ENCODE peak calls at places on chromosomes 4 and X, in ten cellular contexts. One of them, this sample, is unnamed.

GRCh38 chr4:129092636-129093172 is 635 bp downstream of the SCLT1 start:
- DNase-seq in tibial artery: no peak
- DNase-seq in vagina: no peak
- DNase-seq in heart right ventricle: no peak
- DNase-seq in Peyer's patch: no peak
- DNase-seq in epithelial cell of esophagus: peak
- DNase-seq in hepatocyte: peak
- DNase-seq in AG04449: no peak
- DNase-seq in cardiac muscle cell: peak
- DNase-seq in left ventricle myocardium inferior: no peak
- DNase-seq in this sample: no peak

GRCh38 chr4:15366660-15367059 is 61.2 kb upstream of the C1QTNF7 start:
- DNase-seq in hepatocyte: no peak
- DNase-seq in left ventricle myocardium inferior: no peak
- DNase-seq in cardiac muscle cell: no peak
- DNase-seq in epithelial cell of esophagus: no peak
- DNase-seq in Peyer's patch: no peak
- DNase-seq in tibial artery: peak
- DNase-seq in vagina: no peak
- DNase-seq in heart right ventricle: no peak
- DNase-seq in AG04449: no peak
- DNase-seq in this sample: no peak

GRCh38 chrX:16162391-16162790 is 4.9 kb upstream of the MAGEB17 start:
- DNase-seq in Peyer's patch: no peak
- DNase-seq in AG04449: no peak
- DNase-seq in hepatocyte: no peak
- DNase-seq in tibial artery: no peak
- DNase-seq in vagina: no peak
- DNase-seq in epithelial cell of esophagus: no peak
- DNase-seq in left ventricle myocardium inferior: no peak
- DNase-seq in heart right ventricle: no peak
- DNase-seq in cardiac muscle cell: no peak
- DNase-seq in this sample: no peak

GRCh38 chrX:29299689-29300088 is 712.4 kb downstream of the IL1RAPL1 start:
- DNase-seq in tibial artery: no peak
- DNase-seq in left ventricle myocardium inferior: no peak
- DNase-seq in cardiac muscle cell: no peak
- DNase-seq in vagina: no peak
- DNase-seq in epithelial cell of esophagus: peak
- DNase-seq in heart right ventricle: no peak
- DNase-seq in AG04449: no peak
- DNase-seq in hepatocyte: no peak
- DNase-seq in Peyer's patch: no peak
- DNase-seq in this sample: no peak

GRCh38 chr4:66275381-66276060 is 605.2 kb upstream of the EPHA5 start:
- DNase-seq in vagina: no peak
- DNase-seq in cardiac muscle cell: no peak
- DNase-seq in hepatocyte: peak
- DNase-seq in epithelial cell of esophagus: no peak
- DNase-seq in Peyer's patch: no peak
- DNase-seq in left ventricle myocardium inferior: no peak
- DNase-seq in heart right ventricle: no peak
- DNase-seq in AG04449: no peak
- DNase-seq in tibial artery: no peak
- DNase-seq in this sample: no peak

GRCh38 chr4:76197971-76198410 is 15.6 kb downstream of the SCARB2 start:
- DNase-seq in vagina: no peak
- DNase-seq in AG04449: no peak
- DNase-seq in cardiac muscle cell: no peak
- DNase-seq in tibial artery: peak
- DNase-seq in hepatocyte: peak
- DNase-seq in epithelial cell of esophagus: peak
- DNase-seq in left ventricle myocardium inferior: peak
- DNase-seq in heart right ventricle: peak
- DNase-seq in Peyer's patch: peak
- DNase-seq in this sample: peak

GRCh38 chrX:137891431-137891830 is 325.5 kb downstream of the ZIC3 start:
- DNase-seq in vagina: no peak
- DNase-seq in hepatocyte: no peak
- DNase-seq in tibial artery: no peak
- DNase-seq in heart right ventricle: no peak
- DNase-seq in epithelial cell of esophagus: no peak
- DNase-seq in AG04449: no peak
- DNase-seq in left ventricle myocardium inferior: no peak
- DNase-seq in cardiac muscle cell: no peak
- DNase-seq in Peyer's patch: no peak
- DNase-seq in this sample: no peak

GRCh38 chr4:24002641-24002966 is 112.8 kb upstream of the PPARGC1A start:
- DNase-seq in epithelial cell of esophagus: no peak
- DNase-seq in heart right ventricle: no peak
- DNase-seq in Peyer's patch: no peak
- DNase-seq in cardiac muscle cell: no peak
- DNase-seq in left ventricle myocardium inferior: no peak
- DNase-seq in hepatocyte: no peak
- DNase-seq in vagina: no peak
- DNase-seq in tibial artery: no peak
- DNase-seq in AG04449: no peak
- DNase-seq in this sample: no peak

GRCh38 chrX:131588995-131589394 is 45.1 kb downstream of the OR13H1 start:
- DNase-seq in vagina: no peak
- DNase-seq in hepatocyte: peak
- DNase-seq in left ventricle myocardium inferior: no peak
- DNase-seq in epithelial cell of esophagus: no peak
- DNase-seq in heart right ventricle: no peak
- DNase-seq in cardiac muscle cell: no peak
- DNase-seq in tibial artery: no peak
- DNase-seq in AG04449: no peak
- DNase-seq in Peyer's patch: no peak
- DNase-seq in this sample: no peak

GRCh38 chr4:158197194-158197593 is 13.1 kb upstream of the TMEM144 start:
- DNase-seq in tibial artery: no peak
- DNase-seq in AG04449: no peak
- DNase-seq in vagina: no peak
- DNase-seq in heart right ventricle: no peak
- DNase-seq in left ventricle myocardium inferior: no peak
- DNase-seq in epithelial cell of esophagus: no peak
- DNase-seq in hepatocyte: peak
- DNase-seq in Peyer's patch: no peak
- DNase-seq in cardiac muscle cell: no peak
- DNase-seq in this sample: no peak

GRCh38 chrX:7117587-7117986 is 29.9 kb upstream of the STS start:
- DNase-seq in left ventricle myocardium inferior: no peak
- DNase-seq in epithelial cell of esophagus: no peak
- DNase-seq in heart right ventricle: no peak
- DNase-seq in hepatocyte: no peak
- DNase-seq in AG04449: no peak
- DNase-seq in Peyer's patch: no peak
- DNase-seq in cardiac muscle cell: no peak
- DNase-seq in vagina: no peak
- DNase-seq in tibial artery: no peak
- DNase-seq in this sample: no peak

GRCh38 chr4:78634011-78634664 is 82.6 kb downstream of the ANXA3 start:
- DNase-seq in tibial artery: peak
- DNase-seq in heart right ventricle: no peak
- DNase-seq in AG04449: no peak
- DNase-seq in hepatocyte: no peak
- DNase-seq in Peyer's patch: no peak
- DNase-seq in left ventricle myocardium inferior: peak
- DNase-seq in cardiac muscle cell: no peak
- DNase-seq in epithelial cell of esophagus: no peak
- DNase-seq in vagina: no peak
- DNase-seq in this sample: no peak

GRCh38 chrX:70254063-70254400 is 6.0 kb downstream of the P2RY4 start:
- DNase-seq in vagina: no peak
- DNase-seq in tibial artery: no peak
- DNase-seq in AG04449: no peak
- DNase-seq in left ventricle myocardium inferior: no peak
- DNase-seq in epithelial cell of esophagus: no peak
- DNase-seq in heart right ventricle: no peak
- DNase-seq in cardiac muscle cell: no peak
- DNase-seq in Peyer's patch: no peak
- DNase-seq in hepatocyte: no peak
- DNase-seq in this sample: no peak

GRCh38 chr4:184506527-184507121 is 32.3 kb upstream of the IRF2 start:
- DNase-seq in left ventricle myocardium inferior: no peak
- DNase-seq in epithelial cell of esophagus: no peak
- DNase-seq in AG04449: no peak
- DNase-seq in Peyer's patch: peak
- DNase-seq in cardiac muscle cell: no peak
- DNase-seq in hepatocyte: no peak
- DNase-seq in heart right ventricle: no peak
- DNase-seq in vagina: no peak
- DNase-seq in tibial artery: no peak
- DNase-seq in this sample: no peak

GRCh38 chr4:185800266-185800945 is 11.6 kb downstream of the SORBS2 start:
- DNase-seq in AG04449: no peak
- DNase-seq in tibial artery: no peak
- DNase-seq in vagina: no peak
- DNase-seq in left ventricle myocardium inferior: no peak
- DNase-seq in Peyer's patch: no peak
- DNase-seq in hepatocyte: no peak
- DNase-seq in cardiac muscle cell: no peak
- DNase-seq in epithelial cell of esophagus: no peak
- DNase-seq in heart right ventricle: no peak
- DNase-seq in this sample: no peak

DNA sequence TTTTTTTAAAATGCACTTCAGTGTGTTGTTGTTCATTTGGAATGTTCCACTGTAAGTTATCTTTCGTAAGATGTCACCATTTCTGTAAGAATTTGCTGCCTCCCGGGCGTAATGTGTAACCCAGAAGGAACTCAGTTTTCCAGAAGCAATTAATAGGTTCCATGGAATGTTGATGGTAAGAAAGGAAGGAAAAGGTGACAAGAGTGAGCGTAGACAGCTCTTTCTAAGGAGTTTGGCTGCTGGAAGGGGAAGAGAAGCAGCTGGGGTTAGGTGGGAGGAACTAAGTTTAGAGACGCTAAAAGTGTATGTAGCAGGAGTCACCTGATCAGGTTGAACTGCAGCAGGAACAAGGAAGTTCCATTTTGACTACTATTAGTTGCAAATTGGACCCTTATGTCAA is 35.9 kb downstream of the PNMA5 start:
- DNase-seq in Peyer's patch: no peak
- DNase-seq in cardiac muscle cell: no peak
- DNase-seq in tibial artery: no peak
- DNase-seq in left ventricle myocardium inferior: no peak
- DNase-seq in vagina: no peak
- DNase-seq in heart right ventricle: no peak
- DNase-seq in hepatocyte: no peak
- DNase-seq in epithelial cell of esophagus: peak
- DNase-seq in AG04449: no peak
- DNase-seq in this sample: no peak
- H3K4me3 ChIP-seq in Peyer's patch: no peak
- H3K4me3 ChIP-seq in cardiac muscle cell: no peak
- H3K4me3 ChIP-seq in tibial artery: peak
- H3K4me3 ChIP-seq in left ventricle myocardium inferior: peak
- H3K4me3 ChIP-seq in vagina: no peak
- H3K4me3 ChIP-seq in heart right ventricle: peak
- H3K4me3 ChIP-seq in hepatocyte: no peak
- H3K4me3 ChIP-seq in epithelial cell of esophagus: no peak
- H3K4me3 ChIP-seq in AG04449: no peak
- H3K4me3 ChIP-seq in this sample: no peak

DNA sequence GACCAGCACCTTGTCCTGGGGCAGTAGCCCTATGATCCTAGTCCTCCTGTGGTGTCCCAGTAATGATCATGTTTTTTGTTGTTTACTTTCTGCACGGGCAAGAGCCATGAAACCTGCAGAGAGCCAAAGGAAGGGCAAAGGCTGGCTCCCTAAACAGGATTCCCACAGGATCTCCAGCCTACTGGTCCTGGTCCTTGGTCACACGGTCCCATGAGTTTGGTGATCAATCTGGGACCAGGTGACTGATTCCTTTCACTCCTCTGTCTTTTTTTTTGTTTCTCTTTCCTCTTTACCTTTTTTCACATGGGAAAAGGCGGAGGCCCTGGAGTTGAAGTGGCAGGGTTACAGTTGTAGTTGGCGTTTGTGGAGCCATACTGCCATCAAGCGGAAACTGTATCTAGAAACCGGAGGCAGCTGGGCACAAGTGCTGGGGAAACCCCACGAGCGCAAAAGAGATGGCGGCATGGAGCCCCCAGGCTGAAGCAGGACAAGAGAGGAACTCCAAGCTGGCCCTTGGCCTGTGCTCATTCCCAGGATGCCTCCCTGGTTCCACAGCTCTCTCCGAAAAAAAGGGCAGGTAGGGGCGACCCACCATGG is 34.6 kb downstream of the NBDY start:
- DNase-seq in vagina: peak
- DNase-seq in tibial artery: no peak
- DNase-seq in AG04449: no peak
- DNase-seq in cardiac muscle cell: no peak
- DNase-seq in heart right ventricle: no peak
- DNase-seq in hepatocyte: no peak
- DNase-seq in Peyer's patch: peak
- DNase-seq in left ventricle myocardium inferior: no peak
- DNase-seq in epithelial cell of esophagus: no peak
- DNase-seq in this sample: peak
- TF ChIP-seq CTCF in vagina: no peak
- TF ChIP-seq CTCF in tibial artery: no peak
- TF ChIP-seq CTCF in AG04449: no peak
- TF ChIP-seq CTCF in cardiac muscle cell: no peak
- TF ChIP-seq CTCF in heart right ventricle: no peak
- TF ChIP-seq CTCF in hepatocyte: no peak
- TF ChIP-seq CTCF in Peyer's patch: peak
- TF ChIP-seq CTCF in left ventricle myocardium inferior: no peak
- TF ChIP-seq CTCF in epithelial cell of esophagus: no peak
- TF ChIP-seq CTCF in this sample: peak

GRCh38 chr4:61201562-61202099 is 1.5 kb downstream of the ADGRL3 start:
- DNase-seq in cardiac muscle cell: peak
- DNase-seq in epithelial cell of esophagus: peak
- DNase-seq in vagina: no peak
- DNase-seq in left ventricle myocardium inferior: peak
- DNase-seq in hepatocyte: peak
- DNase-seq in heart right ventricle: no peak
- DNase-seq in Peyer's patch: no peak
- DNase-seq in tibial artery: no peak
- DNase-seq in AG04449: no peak
- DNase-seq in this sample: peak
- H3K4me3 ChIP-seq in cardiac muscle cell: peak
- H3K4me3 ChIP-seq in epithelial cell of esophagus: peak
- H3K4me3 ChIP-seq in vagina: peak
- H3K4me3 ChIP-seq in left ventricle myocardium inferior: peak
- H3K4me3 ChIP-seq in hepatocyte: peak
- H3K4me3 ChIP-seq in heart right ventricle: peak
- H3K4me3 ChIP-seq in Peyer's patch: peak
- H3K4me3 ChIP-seq in tibial artery: peak
- H3K4me3 ChIP-seq in AG04449: peak
- H3K4me3 ChIP-seq in this sample: peak

DNA sequence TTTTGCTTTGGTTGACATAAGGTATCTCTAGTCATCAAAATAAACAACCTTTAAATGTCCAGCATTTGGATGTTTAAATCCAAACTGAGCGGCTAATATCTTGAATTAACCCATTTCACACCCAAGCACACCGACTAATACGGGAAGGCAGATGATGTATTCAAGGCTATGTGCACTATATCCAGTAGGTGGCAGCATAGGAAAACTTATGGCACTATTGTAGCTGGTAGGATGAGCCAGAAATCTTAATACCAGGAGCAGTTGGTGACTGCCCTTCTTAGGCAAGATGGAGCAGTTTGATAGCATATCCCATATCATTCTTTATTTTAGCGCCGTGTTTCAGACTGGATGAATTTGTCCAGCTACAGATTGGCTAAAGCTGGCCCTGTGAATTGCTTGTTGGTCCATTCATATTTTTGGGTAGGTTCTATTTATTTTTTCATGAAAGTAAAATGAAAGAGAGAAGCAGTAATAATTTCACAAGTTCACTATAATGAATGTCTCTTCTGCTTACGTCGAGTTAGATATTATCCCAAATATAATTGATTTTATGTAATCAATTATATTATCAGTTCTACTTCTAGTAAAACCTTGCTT is 24.4 kb downstream of the UCHL1 start:
- DNase-seq in cardiac muscle cell: peak
- DNase-seq in vagina: no peak
- DNase-seq in tibial artery: peak
- DNase-seq in heart right ventricle: no peak
- DNase-seq in left ventricle myocardium inferior: no peak
- DNase-seq in epithelial cell of esophagus: peak
- DNase-seq in hepatocyte: peak
- DNase-seq in Peyer's patch: no peak
- DNase-seq in AG04449: peak
- DNase-seq in this sample: peak
- TF ChIP-seq CTCF in cardiac muscle cell: peak
- TF ChIP-seq CTCF in vagina: peak
- TF ChIP-seq CTCF in tibial artery: peak
- TF ChIP-seq CTCF in heart right ventricle: peak
- TF ChIP-seq CTCF in left ventricle myocardium inferior: peak
- TF ChIP-seq CTCF in epithelial cell of esophagus: peak
- TF ChIP-seq CTCF in hepatocyte: peak
- TF ChIP-seq CTCF in Peyer's patch: peak
- TF ChIP-seq CTCF in AG04449: peak
- TF ChIP-seq CTCF in this sample: peak